ENCODE peak calls at places on chromosomes 13 and 19, in seven cellular contexts. W is thoracic aorta, U is iris pigment epithelial cell, L is tibial nerve, F is SW 1271, V is nephron progenitor cell, I is HT-29. S is an unnamed sample.
A peak's percentile ranks its signal among the peaks of the same experiment; 100 is the strongest.

GRCh38 chr19:44643605-44644390 is at the start of gene PVR:
- DNase-seq in F (peak; percentile 60), U (peak; percentile 72), I (peak; percentile 95), V (peak; percentile 70), L (peak; percentile 19), W (peak; percentile 26), S (no peak)

GRCh38 chr19:29737461-29738000 is 22.5 kb upstream of the C19orf12 start:
- DNase-seq in L (no peak), W (no peak), U (no peak), V (no peak), I (no peak), F (no peak), S (no peak)

GRCh38 chr13:33229446-33230177 is 55.9 kb downstream of the STARD13 start:
- DNase-seq in V (no peak), F (no peak), W (no peak), L (peak; percentile 33), U (no peak), I (no peak), S (no peak)

GRCh38 chr13:102944821-102945220 is 99.0 kb downstream of the ERCC5 start:
- DNase-seq in F (no peak), U (no peak), L (no peak), W (no peak), I (no peak), V (no peak), S (no peak)

GRCh38 chr13:40682449-40683240 is 16.2 kb upstream of the FOXO1 start:
- DNase-seq in I (peak; percentile 63), U (peak; percentile 28), F (peak; percentile 59), L (no peak), V (no peak), W (no peak), S (no peak)

GRCh38 chr19:10518444-10519361 is 1.5 kb upstream of the S1PR5 start:
- DNase-seq in W (no peak), L (no peak), U (no peak), F (no peak), V (peak; percentile 25), I (no peak), S (no peak)

GRCh38 chr19:43439183-43440063 is 24.7 kb downstream of the TEX101 start:
- DNase-seq in F (peak; percentile 85), U (no peak), W (no peak), I (no peak), V (no peak), L (no peak), S (peak; percentile 22)

GRCh38 chr13:33512880-33513554 is 227.5 kb upstream of the STARD13 start:
- DNase-seq in L (no peak), V (no peak), F (no peak), U (no peak), W (no peak), I (no peak), S (no peak)

GRCh38 chr13:52695856-52696255 is 43.2 kb downstream of the SUGT1 start:
- DNase-seq in F (no peak), I (no peak), W (no peak), U (peak; percentile 86), V (no peak), L (no peak), S (no peak)

GRCh38 chr13:72643339-72643989 is 84.0 kb downstream of the MZT1 start:
- DNase-seq in I (peak; percentile 75), V (peak; percentile 42), W (no peak), L (peak; percentile 30), U (peak; percentile 67), F (peak; percentile 28), S (peak; percentile 16)

GRCh38 chr19:13729859-13730258 is 34.5 kb upstream of the MRI1 start:
- DNase-seq in W (no peak), I (no peak), F (no peak), V (no peak), U (peak; percentile 56), L (no peak), S (no peak)

GRCh38 chr13:114019367-114019766 is 45.5 kb upstream of the C13orf46 start:
- DNase-seq in L (no peak), I (peak; percentile 77), F (no peak), U (no peak), V (peak; percentile 57), W (no peak), S (peak; percentile 17)

GRCh38 chr13:79745141-79745540 is 264.2 kb downstream of the NDFIP2 start:
- DNase-seq in I (no peak), L (no peak), U (no peak), V (no peak), F (no peak), W (no peak), S (no peak)

GRCh38 chr19:12913011-12913561 is 6.0 kb downstream of the SYCE2 start:
- DNase-seq in L (peak; percentile 68), F (no peak), V (peak; percentile 29), I (no peak), W (no peak), U (peak; percentile 60), S (no peak)

GRCh38 chr13:113502686-113503085 is 12.2 kb upstream of the DCUN1D2 start:
- DNase-seq in L (no peak), W (no peak), U (no peak), V (no peak), F (no peak), I (no peak), S (no peak)

GRCh38 chr19:8305798-8306197 is 2.4 kb downstream of the CD320 start:
- DNase-seq in L (peak; percentile 3), U (no peak), W (no peak), V (no peak), F (no peak), I (no peak), S (no peak)

GRCh38 chr13:113929628-113930615 is 44.0 kb downstream of the C13orf46 start:
- DNase-seq in F (no peak), U (no peak), I (no peak), W (peak; percentile 2), L (peak; percentile 12), V (no peak), S (no peak)

GRCh38 chr19:29547981-29548380 is 22.2 kb downstream of the VSTM2B start:
- DNase-seq in U (no peak), L (no peak), F (no peak), V (no peak), W (no peak), I (no peak), S (no peak)

GRCh38 chr13:27035892-27036235 is 135.7 kb downstream of the USP12 start:
- DNase-seq in I (peak; percentile 43), V (no peak), U (peak; percentile 44), L (no peak), F (no peak), W (no peak), S (no peak)

GRCh38 chr19:39512964-39513363 is 2.0 kb upstream of the SELENOV start:
- DNase-seq in I (no peak), U (no peak), L (no peak), V (no peak), W (no peak), F (no peak), S (no peak)

GRCh38 chr13:66312312-66313087 is 917.6 kb downstream of the PCDH9 start:
- DNase-seq in I (peak; percentile 35), U (peak; percentile 92), F (no peak), L (no peak), V (no peak), W (no peak), S (no peak)

GRCh38 chr19:34345934-34346333 is 19.1 kb upstream of the GPI start:
- DNase-seq in V (peak; percentile 71), F (peak; percentile 43), L (no peak), I (peak; percentile 95), W (no peak), U (peak; percentile 58), S (peak; percentile 59)

GRCh38 chr19:8494158-8494557 is 8.3 kb downstream of the PRAM1 start:
- DNase-seq in W (no peak), I (no peak), F (no peak), L (no peak), U (no peak), V (no peak), S (no peak)

GRCh38 chr19:50639121-50640112 is at the start of gene SYT3:
- DNase-seq in L (no peak), F (peak; percentile 20), W (no peak), I (no peak), V (peak; percentile 79), U (peak; percentile 56), S (no peak)

GRCh38 chr19:29851769-29852521 is 40.2 kb downstream of the CCNE1 start:
- DNase-seq in I (no peak), F (no peak), V (no peak), W (no peak), L (no peak), U (no peak), S (no peak)

GRCh38 chr13:112078216-112078615 is 11.3 kb downstream of the SOX1 start:
- DNase-seq in L (no peak), V (peak; percentile 18), I (no peak), F (no peak), U (no peak), W (no peak), S (no peak)

S was measured in stimulated activated naive CD4-positive, alpha-beta T cell treated with Interleukin-2 at 50 U/mL for 16 hours.